ENCODE peak calls at places on chromosomes 4 and X, in seven cellular contexts. One of them, this sample, is unnamed. For H3K9me3, the result is how much of the 10 kb centered on the place peaks cover.

GRCh38 chr4:25437951-25438350 is 60.9 kb downstream of the ANAPC4 start:
- DNase-seq in K562: no peak
- DNase-seq in lower lobe of right lung: no peak
- DNase-seq in colonic mucosa: no peak
- DNase-seq in transverse colon: no peak
- DNase-seq in pancreas: no peak
- DNase-seq in cardiac muscle cell: no peak
- DNase-seq in this sample: no peak

GRCh38 chr4:38131371-38132139 is 171.4 kb downstream of the PTTG2 start:
- DNase-seq in K562: no peak
- DNase-seq in lower lobe of right lung: no peak
- DNase-seq in colonic mucosa: no peak
- DNase-seq in transverse colon: peak
- DNase-seq in pancreas: no peak
- DNase-seq in cardiac muscle cell: peak
- DNase-seq in this sample: peak

GRCh38 chr4:117676153-117676552 is 358.1 kb upstream of the NDST3 start:
- DNase-seq in K562: no peak
- DNase-seq in lower lobe of right lung: no peak
- DNase-seq in colonic mucosa: no peak
- DNase-seq in transverse colon: no peak
- DNase-seq in pancreas: no peak
- DNase-seq in cardiac muscle cell: no peak
- DNase-seq in this sample: no peak

GRCh38 chrX:151153086-151153485 is 23.3 kb upstream of the GPR50 start:
- DNase-seq in K562: no peak
- DNase-seq in lower lobe of right lung: no peak
- DNase-seq in colonic mucosa: no peak
- DNase-seq in transverse colon: no peak
- DNase-seq in pancreas: no peak
- DNase-seq in cardiac muscle cell: peak
- DNase-seq in this sample: no peak

GRCh38 chr4:147060171-147060931 is 114.7 kb upstream of the TTC29 start:
- DNase-seq in K562: no peak
- DNase-seq in lower lobe of right lung: no peak
- DNase-seq in colonic mucosa: no peak
- DNase-seq in transverse colon: no peak
- DNase-seq in pancreas: no peak
- DNase-seq in cardiac muscle cell: no peak
- DNase-seq in this sample: no peak

GRCh38 chr4:178244785-178245184 is 802.5 kb upstream of the AGA start:
- DNase-seq in K562: no peak
- DNase-seq in lower lobe of right lung: no peak
- DNase-seq in colonic mucosa: no peak
- DNase-seq in transverse colon: no peak
- DNase-seq in pancreas: no peak
- DNase-seq in cardiac muscle cell: no peak
- DNase-seq in this sample: no peak

GRCh38 chr4:118270492-118270891 is 82.3 kb downstream of the PRSS12 start:
- DNase-seq in K562: peak
- DNase-seq in lower lobe of right lung: no peak
- DNase-seq in colonic mucosa: no peak
- DNase-seq in transverse colon: no peak
- DNase-seq in pancreas: no peak
- DNase-seq in cardiac muscle cell: peak
- DNase-seq in this sample: no peak

GRCh38 chrX:72609313-72609712 is 36.7 kb upstream of the HDAC8 start:
- DNase-seq in K562: peak
- DNase-seq in lower lobe of right lung: no peak
- DNase-seq in colonic mucosa: no peak
- DNase-seq in transverse colon: no peak
- DNase-seq in pancreas: no peak
- DNase-seq in cardiac muscle cell: no peak
- DNase-seq in this sample: no peak

GRCh38 chr4:104351696-104352095 is 143.0 kb downstream of the CXXC4 start:
- DNase-seq in K562: no peak
- DNase-seq in lower lobe of right lung: no peak
- DNase-seq in colonic mucosa: no peak
- DNase-seq in transverse colon: no peak
- DNase-seq in pancreas: no peak
- DNase-seq in cardiac muscle cell: no peak
- DNase-seq in this sample: no peak

GRCh38 chr4:10584042-10584441 is 100.5 kb downstream of the CLNK start:
- DNase-seq in K562: no peak
- DNase-seq in lower lobe of right lung: no peak
- DNase-seq in colonic mucosa: peak
- DNase-seq in transverse colon: peak
- DNase-seq in pancreas: no peak
- DNase-seq in cardiac muscle cell: no peak
- DNase-seq in this sample: no peak

GRCh38 chr4:55364691-55365346 is 18.8 kb downstream of the SRD5A3 start:
- DNase-seq in K562: no peak
- DNase-seq in lower lobe of right lung: no peak
- DNase-seq in colonic mucosa: no peak
- DNase-seq in transverse colon: no peak
- DNase-seq in pancreas: no peak
- DNase-seq in cardiac muscle cell: no peak
- DNase-seq in this sample: no peak

GRCh38 chrX:153922932-153923857 is 2.9 kb downstream of the ARHGAP4 start:
- DNase-seq in K562: no peak
- DNase-seq in lower lobe of right lung: peak
- DNase-seq in colonic mucosa: peak
- DNase-seq in transverse colon: peak
- DNase-seq in pancreas: peak
- DNase-seq in cardiac muscle cell: no peak
- DNase-seq in this sample: no peak

GRCh38 chrX:41695464-41695863 is 6.7 kb downstream of the GPR34 start:
- DNase-seq in K562: no peak
- DNase-seq in lower lobe of right lung: no peak
- DNase-seq in colonic mucosa: no peak
- DNase-seq in transverse colon: no peak
- DNase-seq in pancreas: no peak
- DNase-seq in cardiac muscle cell: no peak
- DNase-seq in this sample: no peak

DNA sequence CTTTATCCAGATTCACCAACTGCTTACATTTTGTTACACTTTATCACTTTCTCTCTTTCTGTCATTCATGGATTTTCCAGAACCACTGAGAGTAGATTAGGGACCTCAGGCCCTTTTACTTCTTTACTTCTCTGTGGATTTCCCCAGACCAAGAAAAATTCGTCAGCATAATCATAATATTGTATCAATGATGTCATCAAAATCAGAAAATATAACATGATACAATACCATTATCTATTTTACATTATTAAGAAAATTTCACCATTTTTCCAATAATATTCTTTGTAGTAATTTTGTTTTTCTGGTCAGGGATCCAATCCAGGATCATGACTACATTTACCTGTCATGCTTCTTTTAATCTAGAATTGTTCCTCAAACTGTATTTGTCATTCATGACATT is 494.2 kb downstream of the IQCM start:
- DNase-seq in K562: no peak
- DNase-seq in lower lobe of right lung: no peak
- DNase-seq in colonic mucosa: no peak
- DNase-seq in transverse colon: no peak
- DNase-seq in pancreas: no peak
- DNase-seq in cardiac muscle cell: no peak
- DNase-seq in this sample: no peak
- H3K9me3 ChIP-seq in K562: under half
- H3K9me3 ChIP-seq in lower lobe of right lung: under half
- H3K9me3 ChIP-seq in colonic mucosa: under half
- H3K9me3 ChIP-seq in transverse colon: under half
- H3K9me3 ChIP-seq in pancreas: under half
- H3K9me3 ChIP-seq in cardiac muscle cell: under half
- H3K9me3 ChIP-seq in this sample: under half

GRCh38 chr4:48688953-48689352 is 91.1 kb downstream of the FRYL start:
- DNase-seq in K562: no peak
- DNase-seq in lower lobe of right lung: no peak
- DNase-seq in colonic mucosa: no peak
- DNase-seq in transverse colon: no peak
- DNase-seq in pancreas: no peak
- DNase-seq in cardiac muscle cell: no peak
- DNase-seq in this sample: no peak

GRCh38 chr4:48686369-48686768 is 93.7 kb downstream of the FRYL start:
- DNase-seq in K562: no peak
- DNase-seq in lower lobe of right lung: no peak
- DNase-seq in colonic mucosa: no peak
- DNase-seq in transverse colon: no peak
- DNase-seq in pancreas: no peak
- DNase-seq in cardiac muscle cell: no peak
- DNase-seq in this sample: no peak

GRCh38 chr4:48683784-48684666 is 96.1 kb downstream of the FRYL start:
- DNase-seq in K562: peak
- DNase-seq in lower lobe of right lung: no peak
- DNase-seq in colonic mucosa: no peak
- DNase-seq in transverse colon: no peak
- DNase-seq in pancreas: no peak
- DNase-seq in cardiac muscle cell: no peak
- DNase-seq in this sample: no peak

GRCh38 chr4:48692023-48692422 is 88.1 kb downstream of the FRYL start:
- DNase-seq in K562: no peak
- DNase-seq in lower lobe of right lung: no peak
- DNase-seq in colonic mucosa: no peak
- DNase-seq in transverse colon: no peak
- DNase-seq in pancreas: no peak
- DNase-seq in cardiac muscle cell: no peak
- DNase-seq in this sample: no peak

DNA sequence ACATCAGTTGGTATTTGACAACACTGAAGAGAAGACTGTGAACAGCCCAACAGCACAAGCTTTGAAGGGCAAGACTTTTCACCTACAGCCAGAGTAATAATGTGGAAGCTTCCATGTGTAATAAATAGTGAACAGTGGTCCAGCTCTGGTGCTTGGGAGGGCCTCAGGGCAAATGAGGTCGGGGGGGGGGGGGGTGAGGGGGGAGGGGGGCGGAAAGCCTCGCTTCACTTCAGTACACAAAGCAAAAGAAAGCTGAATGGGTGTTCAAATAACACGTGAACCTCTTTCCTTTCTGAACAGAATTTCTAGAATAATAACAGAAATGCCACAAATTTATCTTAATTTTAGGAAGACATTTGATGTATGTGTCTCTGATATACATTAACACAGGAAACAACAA is 92.8 kb downstream of the FRYL start:
- DNase-seq in K562: peak
- DNase-seq in lower lobe of right lung: no peak
- DNase-seq in colonic mucosa: no peak
- DNase-seq in transverse colon: no peak
- DNase-seq in pancreas: no peak
- DNase-seq in cardiac muscle cell: no peak
- DNase-seq in this sample: no peak
- TF ChIP-seq CTCF in K562: no peak
- TF ChIP-seq CTCF in lower lobe of right lung: no peak
- TF ChIP-seq CTCF in colonic mucosa: no peak
- TF ChIP-seq CTCF in transverse colon: no peak
- TF ChIP-seq CTCF in pancreas: no peak
- TF ChIP-seq CTCF in cardiac muscle cell: no peak
- TF ChIP-seq CTCF in this sample: no peak

DNA sequence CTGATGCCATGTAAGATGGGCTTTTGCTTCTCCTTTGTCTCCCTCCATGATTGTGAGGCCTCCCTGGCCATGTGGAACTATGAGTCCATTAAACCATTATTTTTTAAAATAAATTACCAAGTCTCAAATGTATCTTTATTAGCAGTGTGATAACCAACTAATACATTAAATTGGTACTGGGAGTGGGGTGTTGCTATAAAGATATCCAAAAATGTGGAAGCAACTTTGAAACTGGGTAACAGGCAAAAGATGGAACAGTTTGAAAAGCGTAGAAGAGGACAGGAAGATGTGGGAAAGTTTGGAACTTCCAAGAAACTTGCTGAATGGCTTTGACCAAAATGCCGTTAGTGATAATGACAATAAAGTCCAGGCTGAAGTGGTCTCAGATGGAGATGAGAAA is 526.7 kb downstream of the SH3BGRL start:
- DNase-seq in K562: no peak
- DNase-seq in lower lobe of right lung: no peak
- DNase-seq in colonic mucosa: no peak
- DNase-seq in transverse colon: no peak
- DNase-seq in pancreas: no peak
- DNase-seq in cardiac muscle cell: no peak
- DNase-seq in this sample: no peak
- H3K9me3 ChIP-seq in K562: under half
- H3K9me3 ChIP-seq in lower lobe of right lung: under half
- H3K9me3 ChIP-seq in colonic mucosa: under half
- H3K9me3 ChIP-seq in transverse colon: under half
- H3K9me3 ChIP-seq in pancreas: under half
- H3K9me3 ChIP-seq in cardiac muscle cell: under half
- H3K9me3 ChIP-seq in this sample: under half

GRCh38 chr4:20788266-20788665 is 88.0 kb downstream of the PACRGL start:
- DNase-seq in K562: no peak
- DNase-seq in lower lobe of right lung: no peak
- DNase-seq in colonic mucosa: no peak
- DNase-seq in transverse colon: no peak
- DNase-seq in pancreas: no peak
- DNase-seq in cardiac muscle cell: no peak
- DNase-seq in this sample: no peak
- TF ChIP-seq CTCF in K562: no peak
- TF ChIP-seq CTCF in lower lobe of right lung: no peak
- TF ChIP-seq CTCF in colonic mucosa: no peak
- TF ChIP-seq CTCF in transverse colon: no peak
- TF ChIP-seq CTCF in pancreas: no peak
- TF ChIP-seq CTCF in cardiac muscle cell: no peak
- TF ChIP-seq CTCF in this sample: no peak